ENCODE peak calls at places on chromosomes 7 and 10, in four cellular contexts. E is upper lobe of left lung, S is HepG2, A is GM12878. W is an unnamed sample. For H3K27me3 and H3K4me1, the result is how much of the 10 kb centered on the place peaks cover.

GRCh38 chr10:132811891-132812481 is 26.0 kb upstream of the NKX6-2 start:
- ATAC-seq in E (no peak), S (no peak), A (no peak), W (no peak)

GRCh38 chr7:17058568-17058967 is 176.8 kb upstream of the AGR3 start:
- ATAC-seq in E (no peak), S (no peak), A (peak), W (no peak)

GRCh38 chr10:12872577-12872976 is 128.9 kb downstream of the CCDC3 start:
- ATAC-seq in E (no peak), S (no peak), A (no peak), W (no peak)

GRCh38 chr7:97865104-97865503 is 7.1 kb downstream of the ASNS start:
- ATAC-seq in E (no peak), S (no peak), A (no peak), W (no peak)

GRCh38 chr10:3045471-3046209 is 21.7 kb upstream of the PFKP start:
- ATAC-seq in E (peak), S (peak), A (no peak), W (peak)

GRCh38 chr7:64787295-64787694 is 6.9 kb upstream of the ZNF138 start:
- ATAC-seq in E (no peak), S (no peak), A (no peak), W (no peak)

GRCh38 chr10:62528441-62528840 is 154.3 kb downstream of the ZNF365 start:
- ATAC-seq in E (no peak), S (no peak), A (peak), W (no peak)

GRCh38 chr10:112631501-112632410 is 184.7 kb downstream of the VTI1A start:
- ATAC-seq in E (no peak), S (peak), A (no peak), W (no peak)

GRCh38 chr10:131928248-131929095 is 27.7 kb downstream of the PPP2R2D start:
- ATAC-seq in E (no peak), S (no peak), A (peak), W (no peak)

GRCh38 chr7:91344248-91344647 is 80.0 kb downstream of the FZD1 start:
- ATAC-seq in E (no peak), S (no peak), A (no peak), W (no peak)

GRCh38 chr10:112958275-112958995 is 8.4 kb downstream of the TCF7L2 start:
- ATAC-seq in E (no peak), S (no peak), A (no peak), W (no peak)

GRCh38 chr7:16993543-16993942 is 111.8 kb upstream of the AGR3 start:
- ATAC-seq in E (no peak), S (no peak), A (no peak), W (no peak)

GRCh38 chr7:2735744-2736143 is 47.7 kb downstream of the AMZ1 start:
- ATAC-seq in E (no peak), S (no peak), A (no peak), W (no peak)

GRCh38 chr7:20327047-20327446 is 3.7 kb upstream of the ITGB8 start:
- ATAC-seq in E (no peak), S (no peak), A (no peak), W (no peak)

GRCh38 chr10:75616874-75617478 is 185.6 kb downstream of the LRMDA start:
- ATAC-seq in E (peak), S (no peak), A (no peak), W (no peak)

GRCh38 chr10:75612904-75613684 is 181.7 kb downstream of the LRMDA start:
- ATAC-seq in E (no peak), S (no peak), A (peak), W (peak)

GRCh38 chr10:75613685-75614587 is 182.5 kb downstream of the LRMDA start:
- ATAC-seq in E (no peak), S (no peak), A (peak), W (no peak)

GRCh38 chr10:75617485-75618155 is 186.2 kb downstream of the LRMDA start:
- ATAC-seq in E (peak), S (no peak), A (no peak), W (peak)

DNA sequence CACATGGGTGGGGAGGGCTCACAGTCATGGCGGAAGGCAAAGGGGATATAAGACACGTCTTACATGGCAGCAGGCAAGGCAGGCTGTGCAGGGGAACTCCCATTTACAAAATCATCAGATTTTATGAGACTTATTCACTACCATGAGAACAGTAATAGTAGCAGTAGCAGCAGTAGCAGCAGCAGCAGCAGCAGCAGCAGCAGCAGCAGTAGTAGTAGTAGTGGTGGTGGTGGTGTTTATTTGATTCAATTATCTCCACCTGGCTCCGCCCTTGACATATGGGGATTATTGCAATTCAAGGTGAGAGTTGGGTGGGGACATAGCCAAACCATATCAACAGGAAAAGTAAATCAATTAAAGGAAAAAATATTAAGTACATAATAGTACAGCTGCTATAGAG is 184.7 kb downstream of the LRMDA start:
- ATAC-seq in E (no peak), S (no peak), A (no peak), W (no peak)
- H3K27me3 ChIP-seq in E (under half), S (under half), A (under half), W (under half)

GRCh38 chr10:75926763-75927162 is 495.3 kb downstream of the LRMDA start:
- ATAC-seq in E (no peak), S (no peak), A (no peak), W (peak)
- H3K4me1 ChIP-seq in E (under half), S (under half), A (under half), W (under half)

GRCh38 chr10:34528320-34528719 is 286.8 kb downstream of the PARD3 start:
- ATAC-seq in E (peak), S (peak), A (peak), W (no peak)
- TF ChIP-seq EP300 in E (no peak), S (no peak), A (no peak), W (no peak)

GRCh38 chr7:48035967-48036478 is 680 bp downstream of the C7orf57 start:
- ATAC-seq in E (peak), S (peak), A (no peak), W (peak)

GRCh38 chr7:48028937-48029336 is at the start of gene SUN3:
- ATAC-seq in E (no peak), S (no peak), A (no peak), W (no peak)

GRCh38 chr7:48035301-48035966 is at the start of gene C7orf57:
- ATAC-seq in E (peak), S (peak), A (peak), W (peak)

GRCh38 chr7:48033922-48034321 is 1.4 kb upstream of the C7orf57 start:
- ATAC-seq in E (no peak), S (no peak), A (no peak), W (no peak)

DNA sequence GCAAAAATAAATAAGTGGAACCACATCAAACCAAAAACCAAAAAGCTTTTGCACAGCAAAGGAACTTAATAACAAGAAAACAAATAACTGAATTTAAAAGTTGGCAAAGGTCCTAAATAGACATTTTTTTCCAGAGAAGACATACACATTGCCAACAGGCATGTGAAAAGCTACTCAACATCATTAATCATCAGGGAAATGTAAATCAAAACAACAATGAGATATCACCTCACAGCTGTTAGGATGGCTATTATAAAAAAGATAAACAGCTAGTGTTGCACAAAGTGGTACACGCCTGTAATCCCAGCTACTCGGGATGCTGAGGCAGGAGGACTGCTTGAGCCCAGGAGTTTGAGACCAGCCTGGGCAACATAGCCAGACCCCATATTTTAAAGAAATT is 2.2 kb upstream of the SUN3 start:
- ATAC-seq in E (no peak), S (no peak), A (no peak), W (no peak)
- H3K27me3 ChIP-seq in E (under half), S (under half), A (under half), W (under half)

DNA sequence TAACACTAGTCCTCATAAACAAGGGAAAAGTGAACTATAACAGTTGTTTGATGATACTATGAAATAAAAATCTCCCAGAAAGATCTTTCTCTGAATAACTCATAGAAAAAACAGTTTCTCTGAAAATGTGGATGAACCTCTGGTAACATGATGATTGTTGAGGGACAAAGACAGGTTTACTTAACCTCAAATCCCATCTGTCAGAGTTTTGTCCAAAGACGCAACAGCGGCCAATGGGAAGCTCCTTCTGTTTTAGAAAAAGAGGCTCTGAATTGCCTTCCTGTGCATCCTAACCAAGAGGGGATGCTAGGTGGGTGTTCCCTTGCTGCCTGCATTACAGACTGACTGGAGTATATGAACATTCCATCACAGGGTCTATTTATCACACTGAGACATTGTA is 8.9 kb upstream of the HYCC1 start:
- ATAC-seq in E (no peak), S (no peak), A (no peak), W (no peak)
- H3K4me1 ChIP-seq in E (under half), S (under half), A (under half), W (under half)

GRCh38 chr10:1486841-1487240 is 250.5 kb downstream of the ADARB2 start:
- ATAC-seq in E (no peak), S (no peak), A (no peak), W (no peak)

GRCh38 chr10:1487288-1487687 is 250.0 kb downstream of the ADARB2 start:
- ATAC-seq in E (no peak), S (no peak), A (no peak), W (no peak)

GRCh38 chr10:1488970-1489548 is 248.3 kb downstream of the ADARB2 start:
- ATAC-seq in E (no peak), S (no peak), A (peak), W (no peak)

GRCh38 chr10:1492641-1493040 is 244.7 kb downstream of the ADARB2 start:
- ATAC-seq in E (no peak), S (no peak), A (no peak), W (no peak)

GRCh38 chr10:1489801-1490200 is 247.5 kb downstream of the ADARB2 start:
- ATAC-seq in E (no peak), S (no peak), A (no peak), W (no peak)
- TF ChIP-seq EP300 in E (no peak), S (no peak), A (no peak), W (no peak)

GRCh38 chr10:75599875-75600648 is 168.6 kb downstream of the LRMDA start:
- ATAC-seq in E (no peak), S (peak), A (no peak), W (no peak)
- H3K27me3 ChIP-seq in E (under half), S (under half), A (under half), W (under half)

DNA sequence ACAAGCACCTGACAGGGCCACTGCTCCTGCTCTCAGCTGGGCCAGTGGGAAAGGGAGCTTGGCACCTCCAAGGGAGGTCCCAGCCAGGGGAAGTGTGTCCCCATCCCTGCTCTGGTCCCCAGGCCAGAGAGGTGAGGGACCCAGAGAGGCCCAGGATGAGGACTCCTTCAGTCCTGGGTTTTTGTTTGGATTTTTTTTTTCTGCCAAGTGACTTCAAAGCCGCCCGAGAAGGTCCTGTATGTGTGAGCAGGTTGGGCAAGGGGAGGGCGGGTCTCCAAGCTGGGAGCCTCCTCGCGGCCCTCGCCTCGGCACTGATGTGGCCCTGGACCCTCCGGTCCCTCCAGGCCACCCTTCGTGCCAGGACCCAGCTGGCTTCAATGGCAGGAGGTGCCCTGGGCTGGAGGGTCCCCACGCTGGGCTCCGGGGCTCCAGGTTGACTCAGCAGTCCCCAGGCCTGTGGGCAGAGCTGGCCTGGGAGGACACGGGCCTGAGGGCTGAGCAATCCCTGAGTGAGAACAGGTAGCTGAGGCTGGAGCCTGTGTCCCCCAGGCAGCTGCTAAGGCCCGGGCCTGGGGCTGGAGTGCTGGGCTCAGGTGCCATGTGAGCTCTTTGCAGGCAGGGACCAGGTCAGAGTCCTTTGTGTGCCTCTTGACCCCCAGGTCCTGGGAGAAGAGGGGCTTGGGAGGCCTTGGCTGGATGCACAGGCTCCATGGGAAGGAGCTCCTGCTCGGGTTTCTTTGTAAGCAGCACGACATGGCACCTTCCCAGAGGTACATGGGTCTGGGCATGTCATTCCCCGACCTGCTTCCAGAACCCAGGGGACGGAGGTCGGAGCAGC is 140.6 kb downstream of the FAM53B start:
- ATAC-seq in E (no peak), S (peak), A (no peak), W (no peak)
- H3K4me1 ChIP-seq in E (under half), S (half or more), A (under half), W (under half)

DNA sequence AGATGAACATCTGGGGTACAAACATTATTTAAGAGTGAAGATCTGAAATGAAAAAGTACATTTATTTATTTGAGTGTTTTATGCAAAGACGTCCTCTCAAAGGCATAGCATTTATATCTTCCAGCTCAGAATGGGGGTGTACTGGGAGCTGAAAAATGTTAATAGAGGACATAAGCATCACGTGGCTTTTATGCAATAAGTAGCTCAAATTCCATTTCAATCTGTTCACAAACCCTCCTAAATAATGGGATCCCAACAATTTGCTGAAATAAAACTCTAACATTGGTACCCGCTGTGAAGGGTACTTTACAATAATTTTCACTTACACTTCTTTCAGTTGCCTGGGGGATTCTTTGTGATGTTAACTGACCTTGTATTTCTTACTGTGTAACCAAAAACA is 172.0 kb downstream of the TAX1BP1 start:
- ATAC-seq in E (no peak), S (no peak), A (no peak), W (no peak)
- TF ChIP-seq EP300 in E (no peak), S (no peak), A (no peak), W (no peak)